ENCODE peak calls at places on chromosomes 6 and 20, in seven cellular contexts. One of them, this sample, is unnamed.

GRCh38 chr6:44221291-44221960 is 2.0 kb upstream of the SLC29A1 start:
- DNase-seq in tibial nerve: peak
- DNase-seq in A549: peak
- DNase-seq in heart left ventricle: peak
- DNase-seq in HL-60: peak
- DNase-seq in hepatocyte: peak
- DNase-seq in uterus: peak
- DNase-seq in this sample: peak

GRCh38 chr20:54255157-54255556 is 47.3 kb downstream of the PFDN4 start:
- DNase-seq in tibial nerve: no peak
- DNase-seq in HL-60: no peak
- DNase-seq in uterus: no peak
- DNase-seq in heart left ventricle: no peak
- DNase-seq in A549: no peak
- DNase-seq in hepatocyte: no peak
- DNase-seq in this sample: no peak

GRCh38 chr6:110874880-110875547 is 429 bp downstream of the AMD1 start:
- DNase-seq in uterus: peak
- DNase-seq in heart left ventricle: peak
- DNase-seq in HL-60: no peak
- DNase-seq in hepatocyte: no peak
- DNase-seq in A549: peak
- DNase-seq in tibial nerve: no peak
- DNase-seq in this sample: peak

GRCh38 chr20:62019144-62019805 is 46.4 kb downstream of the TAF4 start:
- DNase-seq in HL-60: no peak
- DNase-seq in tibial nerve: no peak
- DNase-seq in heart left ventricle: no peak
- DNase-seq in hepatocyte: no peak
- DNase-seq in uterus: no peak
- DNase-seq in A549: no peak
- DNase-seq in this sample: no peak

GRCh38 chr6:105275542-105275941 is 95.7 kb upstream of the POPDC3 start:
- DNase-seq in uterus: no peak
- DNase-seq in hepatocyte: no peak
- DNase-seq in A549: no peak
- DNase-seq in heart left ventricle: no peak
- DNase-seq in HL-60: no peak
- DNase-seq in tibial nerve: no peak
- DNase-seq in this sample: no peak

GRCh38 chr6:32084780-32085179 is 24.4 kb downstream of the TNXB start:
- DNase-seq in HL-60: no peak
- DNase-seq in uterus: no peak
- DNase-seq in tibial nerve: no peak
- DNase-seq in A549: no peak
- DNase-seq in hepatocyte: no peak
- DNase-seq in heart left ventricle: no peak
- DNase-seq in this sample: no peak

GRCh38 chr20:36875702-36876472 is at the start of gene TLDC2:
- DNase-seq in heart left ventricle: no peak
- DNase-seq in hepatocyte: peak
- DNase-seq in A549: no peak
- DNase-seq in HL-60: no peak
- DNase-seq in tibial nerve: no peak
- DNase-seq in uterus: no peak
- DNase-seq in this sample: no peak

GRCh38 chr20:32972181-32973076 is 31.8 kb downstream of the SUN5 start:
- DNase-seq in uterus: no peak
- DNase-seq in hepatocyte: no peak
- DNase-seq in heart left ventricle: peak
- DNase-seq in HL-60: peak
- DNase-seq in A549: no peak
- DNase-seq in tibial nerve: no peak
- DNase-seq in this sample: no peak

GRCh38 chr6:143774347-143774746 is 68.8 kb upstream of the LTV1 start:
- DNase-seq in hepatocyte: no peak
- DNase-seq in A549: no peak
- DNase-seq in tibial nerve: no peak
- DNase-seq in HL-60: no peak
- DNase-seq in heart left ventricle: no peak
- DNase-seq in uterus: peak
- DNase-seq in this sample: no peak

GRCh38 chr6:142416179-142416578 is 114.4 kb downstream of the ADGRG6 start:
- DNase-seq in uterus: no peak
- DNase-seq in HL-60: no peak
- DNase-seq in hepatocyte: peak
- DNase-seq in A549: no peak
- DNase-seq in heart left ventricle: no peak
- DNase-seq in tibial nerve: no peak
- DNase-seq in this sample: no peak

GRCh38 chr6:3081965-3082364 is 13.7 kb downstream of the RIPK1 start:
- DNase-seq in HL-60: peak
- DNase-seq in heart left ventricle: peak
- DNase-seq in uterus: no peak
- DNase-seq in tibial nerve: no peak
- DNase-seq in hepatocyte: no peak
- DNase-seq in A549: no peak
- DNase-seq in this sample: no peak

GRCh38 chr20:54025166-54025835 is 45.1 kb downstream of the BCAS1 start:
- DNase-seq in heart left ventricle: no peak
- DNase-seq in tibial nerve: no peak
- DNase-seq in A549: no peak
- DNase-seq in hepatocyte: no peak
- DNase-seq in uterus: no peak
- DNase-seq in HL-60: no peak
- DNase-seq in this sample: no peak

GRCh38 chr20:48676125-48676524 is 151.7 kb downstream of the PREX1 start:
- DNase-seq in A549: no peak
- DNase-seq in heart left ventricle: no peak
- DNase-seq in uterus: no peak
- DNase-seq in tibial nerve: no peak
- DNase-seq in hepatocyte: no peak
- DNase-seq in HL-60: no peak
- DNase-seq in this sample: no peak

GRCh38 chr20:41510224-41510623 is 108.0 kb downstream of the CHD6 start:
- DNase-seq in heart left ventricle: no peak
- DNase-seq in HL-60: no peak
- DNase-seq in uterus: no peak
- DNase-seq in hepatocyte: no peak
- DNase-seq in A549: no peak
- DNase-seq in tibial nerve: no peak
- DNase-seq in this sample: no peak

GRCh38 chr20:561437-562231 is 18.0 kb upstream of the CSNK2A1 start:
- DNase-seq in HL-60: peak
- DNase-seq in A549: peak
- DNase-seq in heart left ventricle: peak
- DNase-seq in hepatocyte: peak
- DNase-seq in uterus: peak
- DNase-seq in tibial nerve: no peak
- DNase-seq in this sample: peak

GRCh38 chr20:63163596-63164560 is 52.1 kb downstream of the YTHDF1 start:
- DNase-seq in A549: no peak
- DNase-seq in uterus: no peak
- DNase-seq in HL-60: no peak
- DNase-seq in tibial nerve: no peak
- DNase-seq in hepatocyte: no peak
- DNase-seq in heart left ventricle: no peak
- DNase-seq in this sample: no peak

DNA sequence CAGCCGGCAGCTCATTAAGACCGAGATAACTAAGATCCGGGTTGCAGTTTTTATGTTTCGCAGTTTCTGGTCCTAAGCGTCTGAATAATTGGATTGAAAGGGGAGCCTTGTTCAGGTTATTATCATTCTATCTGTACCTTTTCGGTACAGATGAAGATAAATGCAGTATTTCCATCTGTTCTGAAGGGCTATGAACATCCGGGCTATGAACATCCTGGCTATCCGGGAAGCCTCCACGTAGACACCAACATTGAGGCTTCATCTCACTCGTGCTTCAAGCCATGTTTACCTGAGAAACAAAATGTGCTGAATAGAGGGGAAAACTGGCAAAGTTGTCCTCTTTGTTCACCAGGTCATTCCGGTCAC is 399 bp upstream of the REPS1 start:
- DNase-seq in HL-60: no peak
- DNase-seq in tibial nerve: no peak
- DNase-seq in heart left ventricle: no peak
- DNase-seq in hepatocyte: no peak
- DNase-seq in A549: peak
- DNase-seq in uterus: no peak
- DNase-seq in this sample: no peak
- H3K27ac ChIP-seq in HL-60: peak
- H3K27ac ChIP-seq in tibial nerve: peak
- H3K27ac ChIP-seq in heart left ventricle: peak
- H3K27ac ChIP-seq in hepatocyte: peak
- H3K27ac ChIP-seq in A549: peak
- H3K27ac ChIP-seq in uterus: peak
- H3K27ac ChIP-seq in this sample: peak

DNA sequence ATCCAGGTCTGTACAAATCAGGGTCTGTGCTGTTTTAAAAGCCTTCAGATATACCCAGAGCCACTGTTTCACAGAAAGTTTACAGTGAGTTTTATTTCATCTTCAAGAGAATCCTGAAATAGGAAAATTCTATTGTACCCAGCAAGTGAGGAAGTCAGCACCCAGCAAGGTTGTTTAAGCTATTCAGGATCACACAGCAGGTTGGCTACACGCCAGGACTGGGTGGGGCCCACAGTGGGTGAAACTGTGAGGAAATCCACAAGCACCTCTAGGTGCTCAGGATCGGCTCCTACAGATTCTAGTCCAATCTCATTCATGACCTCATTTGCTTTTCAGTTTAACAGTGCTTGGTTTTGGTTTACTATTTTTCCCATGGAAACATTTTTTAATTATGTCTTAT is 128.9 kb downstream of the SYNDIG1 start:
- DNase-seq in A549: no peak
- DNase-seq in hepatocyte: no peak
- DNase-seq in tibial nerve: no peak
- DNase-seq in heart left ventricle: no peak
- DNase-seq in HL-60: no peak
- DNase-seq in uterus: no peak
- DNase-seq in this sample: no peak
- H3K27ac ChIP-seq in A549: no peak
- H3K27ac ChIP-seq in hepatocyte: no peak
- H3K27ac ChIP-seq in tibial nerve: no peak
- H3K27ac ChIP-seq in heart left ventricle: no peak
- H3K27ac ChIP-seq in HL-60: no peak
- H3K27ac ChIP-seq in uterus: no peak
- H3K27ac ChIP-seq in this sample: no peak

GRCh38 chr20:2528671-2529070 is 7.7 kb upstream of the TMC2 start:
- DNase-seq in uterus: no peak
- DNase-seq in tibial nerve: no peak
- DNase-seq in HL-60: no peak
- DNase-seq in heart left ventricle: no peak
- DNase-seq in hepatocyte: no peak
- DNase-seq in A549: no peak
- DNase-seq in this sample: no peak

GRCh38 chr20:2521369-2522305 is 12.9 kb upstream of the ZNF343 start:
- DNase-seq in uterus: peak
- DNase-seq in HL-60: peak
- DNase-seq in hepatocyte: peak
- DNase-seq in tibial nerve: no peak
- DNase-seq in heart left ventricle: peak
- DNase-seq in A549: peak
- DNase-seq in this sample: no peak

GRCh38 chr20:2523919-2524434 is 12.4 kb upstream of the TMC2 start:
- DNase-seq in hepatocyte: no peak
- DNase-seq in HL-60: no peak
- DNase-seq in tibial nerve: no peak
- DNase-seq in heart left ventricle: no peak
- DNase-seq in uterus: no peak
- DNase-seq in A549: no peak
- DNase-seq in this sample: no peak

GRCh38 chr20:2527762-2528161 is 8.6 kb upstream of the TMC2 start:
- DNase-seq in hepatocyte: no peak
- DNase-seq in HL-60: no peak
- DNase-seq in uterus: no peak
- DNase-seq in A549: no peak
- DNase-seq in tibial nerve: no peak
- DNase-seq in heart left ventricle: no peak
- DNase-seq in this sample: no peak

GRCh38 chr20:2524435-2525272 is 11.7 kb upstream of the TMC2 start:
- DNase-seq in HL-60: peak
- DNase-seq in tibial nerve: peak
- DNase-seq in A549: peak
- DNase-seq in uterus: peak
- DNase-seq in hepatocyte: peak
- DNase-seq in heart left ventricle: peak
- DNase-seq in this sample: peak
- H3K27ac ChIP-seq in HL-60: peak
- H3K27ac ChIP-seq in tibial nerve: peak
- H3K27ac ChIP-seq in A549: peak
- H3K27ac ChIP-seq in uterus: peak
- H3K27ac ChIP-seq in hepatocyte: peak
- H3K27ac ChIP-seq in heart left ventricle: peak
- H3K27ac ChIP-seq in this sample: peak

GRCh38 chr6:158815379-158815724 is 3.8 kb downstream of the EZR start:
- DNase-seq in tibial nerve: no peak
- DNase-seq in uterus: no peak
- DNase-seq in HL-60: no peak
- DNase-seq in heart left ventricle: no peak
- DNase-seq in A549: no peak
- DNase-seq in hepatocyte: no peak
- DNase-seq in this sample: no peak

GRCh38 chr6:158815915-158816314 is 3.3 kb downstream of the EZR start:
- DNase-seq in uterus: no peak
- DNase-seq in heart left ventricle: no peak
- DNase-seq in A549: no peak
- DNase-seq in HL-60: no peak
- DNase-seq in tibial nerve: no peak
- DNase-seq in hepatocyte: no peak
- DNase-seq in this sample: no peak

GRCh38 chr6:158810149-158811095 is 8.7 kb downstream of the EZR start:
- DNase-seq in heart left ventricle: no peak
- DNase-seq in hepatocyte: no peak
- DNase-seq in A549: no peak
- DNase-seq in HL-60: no peak
- DNase-seq in uterus: no peak
- DNase-seq in tibial nerve: no peak
- DNase-seq in this sample: no peak

GRCh38 chr6:158812611-158813010 is 6.6 kb downstream of the EZR start:
- DNase-seq in uterus: no peak
- DNase-seq in hepatocyte: no peak
- DNase-seq in HL-60: peak
- DNase-seq in tibial nerve: no peak
- DNase-seq in heart left ventricle: no peak
- DNase-seq in A549: no peak
- DNase-seq in this sample: no peak

GRCh38 chr6:158813032-158813431 is 6.1 kb downstream of the EZR start:
- DNase-seq in tibial nerve: no peak
- DNase-seq in hepatocyte: no peak
- DNase-seq in HL-60: no peak
- DNase-seq in A549: no peak
- DNase-seq in heart left ventricle: no peak
- DNase-seq in uterus: no peak
- DNase-seq in this sample: no peak
- H3K27ac ChIP-seq in tibial nerve: peak
- H3K27ac ChIP-seq in hepatocyte: peak
- H3K27ac ChIP-seq in HL-60: no peak
- H3K27ac ChIP-seq in A549: no peak
- H3K27ac ChIP-seq in heart left ventricle: peak
- H3K27ac ChIP-seq in uterus: no peak
- H3K27ac ChIP-seq in this sample: peak

This sample was measured in lung.